ENCODE peak calls at places on chromosome 6, in eight cellular contexts. One of them, this sample, is unnamed.

GRCh38 chr6:37190159-37190535 is 20.2 kb downstream of the PIM1 start:
- DNase-seq in upper lobe of right lung: no peak
- DNase-seq in uterus: no peak
- DNase-seq in cardiac fibroblast: no peak
- DNase-seq in AG04449: no peak
- DNase-seq in D721Med: no peak
- DNase-seq in cardiac muscle cell: no peak
- DNase-seq in Calu3: no peak
- DNase-seq in this sample: peak; percentile 17

GRCh38 chr6:113875470-113875869 is 18.3 kb downstream of the MARCKS start:
- DNase-seq in D721Med: no peak
- DNase-seq in Calu3: no peak
- DNase-seq in cardiac fibroblast: peak; percentile 31
- DNase-seq in AG04449: no peak
- DNase-seq in uterus: no peak
- DNase-seq in upper lobe of right lung: no peak
- DNase-seq in cardiac muscle cell: no peak
- DNase-seq in this sample: peak; percentile 51

GRCh38 chr6:30067460-30068139 is 602 bp downstream of the PPP1R11 start:
- DNase-seq in AG04449: no peak
- DNase-seq in cardiac muscle cell: peak; percentile 85
- DNase-seq in cardiac fibroblast: no peak
- DNase-seq in Calu3: no peak
- DNase-seq in D721Med: peak; percentile 56
- DNase-seq in uterus: no peak
- DNase-seq in upper lobe of right lung: no peak
- DNase-seq in this sample: no peak

GRCh38 chr6:3023663-3024483 is 24.2 kb downstream of the NQO2 start:
- DNase-seq in Calu3: peak; percentile 66
- DNase-seq in uterus: peak; percentile 90
- DNase-seq in D721Med: peak; percentile 32
- DNase-seq in upper lobe of right lung: peak; percentile 94
- DNase-seq in AG04449: no peak
- DNase-seq in cardiac muscle cell: peak; percentile 9
- DNase-seq in cardiac fibroblast: peak; percentile 95
- DNase-seq in this sample: peak; percentile 89

GRCh38 chr6:154602296-154602695 is 91.8 kb upstream of the CNKSR3 start:
- DNase-seq in Calu3: no peak
- DNase-seq in uterus: no peak
- DNase-seq in upper lobe of right lung: no peak
- DNase-seq in cardiac muscle cell: no peak
- DNase-seq in AG04449: no peak
- DNase-seq in D721Med: no peak
- DNase-seq in cardiac fibroblast: peak; percentile 18
- DNase-seq in this sample: no peak

GRCh38 chr6:137846274-137846673 is 20.8 kb upstream of the TNFAIP3 start:
- DNase-seq in upper lobe of right lung: no peak
- DNase-seq in Calu3: no peak
- DNase-seq in D721Med: no peak
- DNase-seq in uterus: no peak
- DNase-seq in AG04449: no peak
- DNase-seq in cardiac muscle cell: no peak
- DNase-seq in cardiac fibroblast: no peak
- DNase-seq in this sample: no peak

GRCh38 chr6:3919849-3920248 is 70.7 kb downstream of the FAM50B start:
- DNase-seq in cardiac fibroblast: no peak
- DNase-seq in AG04449: no peak
- DNase-seq in D721Med: no peak
- DNase-seq in upper lobe of right lung: no peak
- DNase-seq in cardiac muscle cell: no peak
- DNase-seq in Calu3: no peak
- DNase-seq in uterus: no peak
- DNase-seq in this sample: no peak

GRCh38 chr6:122712093-122712863 is 67.2 kb upstream of the FABP7 start:
- DNase-seq in upper lobe of right lung: no peak
- DNase-seq in AG04449: no peak
- DNase-seq in Calu3: no peak
- DNase-seq in cardiac muscle cell: no peak
- DNase-seq in cardiac fibroblast: no peak
- DNase-seq in D721Med: no peak
- DNase-seq in uterus: no peak
- DNase-seq in this sample: peak; percentile 75

GRCh38 chr6:71533939-71534379 is 245.3 kb downstream of the OGFRL1 start:
- DNase-seq in D721Med: no peak
- DNase-seq in upper lobe of right lung: no peak
- DNase-seq in cardiac fibroblast: peak; percentile 47
- DNase-seq in AG04449: no peak
- DNase-seq in cardiac muscle cell: no peak
- DNase-seq in uterus: no peak
- DNase-seq in Calu3: peak; percentile 49
- DNase-seq in this sample: peak; percentile 54

GRCh38 chr6:136334853-136335252 is 45.2 kb upstream of the BCLAF1 start:
- DNase-seq in cardiac fibroblast: no peak
- DNase-seq in AG04449: no peak
- DNase-seq in uterus: no peak
- DNase-seq in Calu3: no peak
- DNase-seq in D721Med: no peak
- DNase-seq in cardiac muscle cell: no peak
- DNase-seq in upper lobe of right lung: no peak
- DNase-seq in this sample: no peak

GRCh38 chr6:8060346-8060745 is 3.8 kb downstream of the BLOC1S5 start:
- DNase-seq in Calu3: no peak
- DNase-seq in cardiac fibroblast: no peak
- DNase-seq in cardiac muscle cell: no peak
- DNase-seq in D721Med: no peak
- DNase-seq in AG04449: no peak
- DNase-seq in upper lobe of right lung: no peak
- DNase-seq in uterus: no peak
- DNase-seq in this sample: no peak

GRCh38 chr6:31332637-31333602 is 24.1 kb downstream of the HLA-B start:
- DNase-seq in cardiac muscle cell: no peak
- DNase-seq in uterus: no peak
- DNase-seq in Calu3: no peak
- DNase-seq in upper lobe of right lung: no peak
- DNase-seq in D721Med: no peak
- DNase-seq in AG04449: no peak
- DNase-seq in cardiac fibroblast: no peak
- DNase-seq in this sample: no peak

GRCh38 chr6:159094444-159095252 is 49.9 kb upstream of the TAGAP start:
- DNase-seq in AG04449: no peak
- DNase-seq in uterus: no peak
- DNase-seq in Calu3: no peak
- DNase-seq in D721Med: no peak
- DNase-seq in upper lobe of right lung: no peak
- DNase-seq in cardiac muscle cell: no peak
- DNase-seq in cardiac fibroblast: no peak
- DNase-seq in this sample: no peak

GRCh38 chr6:155327326-155328073 is 13.2 kb upstream of the TFB1M start:
- DNase-seq in upper lobe of right lung: no peak
- DNase-seq in AG04449: peak; percentile 36
- DNase-seq in D721Med: no peak
- DNase-seq in Calu3: peak; percentile 67
- DNase-seq in uterus: peak; percentile 46
- DNase-seq in cardiac muscle cell: peak; percentile 78
- DNase-seq in cardiac fibroblast: peak; percentile 85
- DNase-seq in this sample: peak; percentile 77

GRCh38 chr6:14059791-14060436 is 57.7 kb upstream of the CD83 start:
- DNase-seq in upper lobe of right lung: no peak
- DNase-seq in D721Med: no peak
- DNase-seq in uterus: no peak
- DNase-seq in cardiac fibroblast: peak; percentile 46
- DNase-seq in Calu3: peak; percentile 73
- DNase-seq in AG04449: no peak
- DNase-seq in cardiac muscle cell: no peak
- DNase-seq in this sample: no peak

GRCh38 chr6:37630281-37630799 is 67.3 kb downstream of the MDGA1 start:
- DNase-seq in upper lobe of right lung: no peak
- DNase-seq in cardiac muscle cell: no peak
- DNase-seq in D721Med: no peak
- DNase-seq in Calu3: peak; percentile 91
- DNase-seq in cardiac fibroblast: peak; percentile 95
- DNase-seq in AG04449: peak; percentile 94
- DNase-seq in uterus: no peak
- DNase-seq in this sample: peak; percentile 99

GRCh38 chr6:105633814-105634213 is 230.9 kb upstream of the PREP start:
- DNase-seq in uterus: no peak
- DNase-seq in upper lobe of right lung: no peak
- DNase-seq in cardiac muscle cell: no peak
- DNase-seq in Calu3: no peak
- DNase-seq in D721Med: no peak
- DNase-seq in cardiac fibroblast: no peak
- DNase-seq in AG04449: no peak
- DNase-seq in this sample: no peak

GRCh38 chr6:15505463-15505918 is 157.3 kb downstream of the DTNBP1 start:
- DNase-seq in D721Med: no peak
- DNase-seq in uterus: no peak
- DNase-seq in AG04449: no peak
- DNase-seq in cardiac fibroblast: no peak
- DNase-seq in upper lobe of right lung: peak; percentile 48
- DNase-seq in Calu3: no peak
- DNase-seq in cardiac muscle cell: no peak
- DNase-seq in this sample: no peak

GRCh38 chr6:111921108-111921507 is 47.9 kb upstream of the FYN start:
- DNase-seq in AG04449: no peak
- DNase-seq in uterus: no peak
- DNase-seq in Calu3: no peak
- DNase-seq in cardiac fibroblast: no peak
- DNase-seq in upper lobe of right lung: no peak
- DNase-seq in cardiac muscle cell: no peak
- DNase-seq in D721Med: no peak
- DNase-seq in this sample: no peak

GRCh38 chr6:35311390-35312075 is 13.9 kb downstream of the DEF6 start:
- DNase-seq in upper lobe of right lung: no peak
- DNase-seq in cardiac fibroblast: no peak
- DNase-seq in D721Med: no peak
- DNase-seq in AG04449: no peak
- DNase-seq in uterus: no peak
- DNase-seq in Calu3: no peak
- DNase-seq in cardiac muscle cell: no peak
- DNase-seq in this sample: no peak

GRCh38 chr6:120357447-120357846 is 976.8 kb downstream of the TBC1D32 start:
- DNase-seq in uterus: no peak
- DNase-seq in D721Med: no peak
- DNase-seq in cardiac muscle cell: no peak
- DNase-seq in upper lobe of right lung: no peak
- DNase-seq in cardiac fibroblast: peak; percentile 25
- DNase-seq in Calu3: no peak
- DNase-seq in AG04449: no peak
- DNase-seq in this sample: no peak

DNA sequence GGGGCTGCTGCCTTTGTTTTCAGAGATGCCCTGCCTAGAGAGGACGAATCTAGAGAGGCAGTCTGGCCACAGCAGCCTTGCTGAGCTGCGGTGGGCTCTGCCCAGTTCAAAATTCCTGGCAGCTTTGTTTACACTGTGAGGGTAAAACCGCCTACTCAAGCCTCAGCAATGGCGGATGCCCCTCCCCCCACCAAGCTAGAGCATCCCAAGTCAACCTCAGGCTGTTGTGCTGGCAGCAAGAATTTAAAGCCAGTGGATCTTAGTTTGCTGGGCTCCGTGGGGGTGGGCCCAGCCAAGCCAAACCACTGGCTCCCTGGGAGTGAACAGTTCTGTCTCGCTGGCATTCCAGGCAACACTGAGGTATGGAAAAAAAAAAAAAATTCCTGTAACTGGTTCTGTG is 970.9 kb downstream of the TBC1D32 start:
- DNase-seq in AG04449: no peak
- DNase-seq in D721Med: no peak
- DNase-seq in cardiac fibroblast: no peak
- DNase-seq in Calu3: no peak
- DNase-seq in uterus: no peak
- DNase-seq in upper lobe of right lung: no peak
- DNase-seq in cardiac muscle cell: no peak
- DNase-seq in this sample: no peak
- TF ChIP-seq CTCF in AG04449: no peak
- TF ChIP-seq CTCF in D721Med: no peak
- TF ChIP-seq CTCF in cardiac fibroblast: no peak
- TF ChIP-seq CTCF in Calu3: no peak
- TF ChIP-seq CTCF in uterus: no peak
- TF ChIP-seq CTCF in upper lobe of right lung: no peak
- TF ChIP-seq CTCF in cardiac muscle cell: no peak
- TF ChIP-seq CTCF in this sample: no peak

DNA sequence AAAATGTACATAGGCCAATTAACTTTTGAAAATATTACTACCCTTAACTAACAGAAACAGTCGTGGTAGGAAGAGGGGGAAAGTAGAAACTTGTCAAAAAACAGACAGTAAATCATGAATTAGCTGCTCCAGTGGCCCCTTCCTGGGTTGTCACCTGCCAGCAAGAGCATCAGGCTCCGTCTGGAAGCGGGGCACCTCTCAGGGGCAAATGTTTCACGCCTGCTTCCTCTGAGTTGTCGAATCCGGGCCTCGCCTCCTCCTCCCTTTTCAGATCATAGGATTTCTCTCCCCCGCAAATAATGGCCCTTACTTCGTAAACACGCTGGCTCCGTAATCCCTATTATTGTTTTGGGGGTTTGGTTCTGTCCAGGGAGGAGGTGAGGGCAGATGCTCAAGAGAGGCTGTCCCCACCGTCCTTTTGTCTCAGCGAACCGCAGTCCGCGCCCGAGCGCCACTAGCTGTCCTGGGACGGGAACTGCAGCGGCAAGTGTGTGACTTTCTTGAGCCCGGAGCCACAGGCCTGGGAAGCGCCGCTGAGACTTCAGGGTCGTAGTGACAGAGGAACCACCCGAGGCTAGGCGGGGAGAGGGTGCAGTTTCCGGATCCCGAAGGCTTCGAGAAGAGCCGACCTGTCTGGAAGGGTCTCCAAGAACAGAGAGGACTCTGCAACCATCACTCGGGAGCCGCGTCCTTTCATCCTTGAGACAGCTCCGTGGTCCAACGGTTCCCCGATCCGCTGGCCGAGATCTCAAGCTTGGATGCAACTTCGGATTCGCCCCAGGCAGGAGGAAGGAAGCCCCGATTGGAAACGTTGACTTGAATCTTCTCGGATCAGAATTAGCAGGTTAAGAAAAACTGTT is 214.5 kb upstream of the ZNF184 start:
- DNase-seq in uterus: peak; percentile 43
- DNase-seq in Calu3: peak; percentile 92
- DNase-seq in cardiac fibroblast: peak; percentile 70
- DNase-seq in AG04449: no peak
- DNase-seq in D721Med: peak; percentile 58
- DNase-seq in cardiac muscle cell: peak; percentile 89
- DNase-seq in upper lobe of right lung: peak; percentile 83
- DNase-seq in this sample: peak; percentile 75
- TF ChIP-seq CTCF in uterus: no peak
- TF ChIP-seq CTCF in Calu3: peak; percentile 87
- TF ChIP-seq CTCF in cardiac fibroblast: peak; percentile 81
- TF ChIP-seq CTCF in AG04449: peak; percentile 84
- TF ChIP-seq CTCF in D721Med: peak; percentile 68
- TF ChIP-seq CTCF in cardiac muscle cell: peak; percentile 78
- TF ChIP-seq CTCF in upper lobe of right lung: peak; percentile 54
- TF ChIP-seq CTCF in this sample: peak; percentile 70

GRCh38 chr6:41451039-41451438 is 95.1 kb upstream of the FOXP4 start:
- DNase-seq in uterus: no peak
- DNase-seq in cardiac muscle cell: peak; percentile 55
- DNase-seq in cardiac fibroblast: no peak
- DNase-seq in upper lobe of right lung: no peak
- DNase-seq in Calu3: peak; percentile 46
- DNase-seq in D721Med: no peak
- DNase-seq in AG04449: no peak
- DNase-seq in this sample: no peak
- TF ChIP-seq CTCF in uterus: no peak
- TF ChIP-seq CTCF in cardiac muscle cell: no peak
- TF ChIP-seq CTCF in cardiac fibroblast: peak; percentile 6
- TF ChIP-seq CTCF in upper lobe of right lung: no peak
- TF ChIP-seq CTCF in Calu3: no peak
- TF ChIP-seq CTCF in D721Med: no peak
- TF ChIP-seq CTCF in AG04449: peak; percentile 16
- TF ChIP-seq CTCF in this sample: no peak

GRCh38 chr6:81881660-81882059 is 129.2 kb upstream of the TENT5A start:
- DNase-seq in D721Med: no peak
- DNase-seq in AG04449: no peak
- DNase-seq in uterus: no peak
- DNase-seq in upper lobe of right lung: no peak
- DNase-seq in Calu3: no peak
- DNase-seq in cardiac fibroblast: no peak
- DNase-seq in cardiac muscle cell: no peak
- DNase-seq in this sample: no peak
- TF ChIP-seq CTCF in D721Med: no peak
- TF ChIP-seq CTCF in AG04449: no peak
- TF ChIP-seq CTCF in uterus: no peak
- TF ChIP-seq CTCF in upper lobe of right lung: no peak
- TF ChIP-seq CTCF in Calu3: no peak
- TF ChIP-seq CTCF in cardiac fibroblast: no peak
- TF ChIP-seq CTCF in cardiac muscle cell: no peak
- TF ChIP-seq CTCF in this sample: no peak

This sample was measured in fibroblast of mammary gland.